ENCODE peak calls at places on chromosomes 6 and 20, in seven cellular contexts. N is body of pancreas, Q is AG04449, X is IMR-90, T is heart right ventricle, L is mucosa of descending colon, O is HCT116. Z is an unnamed sample.

GRCh38 chr6:1940381-1940780 is 305.0 kb downstream of the GMDS start:
- DNase-seq in N (no peak), Q (no peak), X (no peak), T (no peak), L (no peak), O (no peak), Z (no peak)

GRCh38 chr6:167849846-167850459 is 23.2 kb downstream of the AFDN start:
- DNase-seq in N (peak; percentile 68), Q (no peak), X (no peak), T (no peak), L (no peak), O (peak; percentile 66), Z (no peak)

GRCh38 chr6:166586424-166587156 is at the start of gene RAMACL:
- DNase-seq in N (peak; percentile 34), Q (no peak), X (no peak), T (no peak), L (no peak), O (peak; percentile 51), Z (no peak)

GRCh38 chr6:162846723-162847122 is 118.9 kb downstream of the PACRG start:
- DNase-seq in N (no peak), Q (no peak), X (no peak), T (no peak), L (no peak), O (no peak), Z (no peak)

GRCh38 chr6:26054659-26054936 is 32.6 kb upstream of the HFE start:
- DNase-seq in N (no peak), Q (no peak), X (no peak), T (no peak), L (no peak), O (no peak), Z (no peak)

GRCh38 chr6:70884074-70884983 is 72.5 kb downstream of the B3GAT2 start:
- DNase-seq in N (peak; percentile 62), Q (no peak), X (peak; percentile 33), T (peak; percentile 38), L (no peak), O (peak; percentile 32), Z (peak; percentile 1)

GRCh38 chr6:125312950-125313349 is 11.2 kb upstream of the HDDC2 start:
- DNase-seq in N (no peak), Q (no peak), X (no peak), T (no peak), L (no peak), O (no peak), Z (no peak)

GRCh38 chr6:109370336-109370735 is 11.9 kb downstream of the CD164 start:
- DNase-seq in N (no peak), Q (no peak), X (no peak), T (no peak), L (no peak), O (no peak), Z (no peak)

GRCh38 chr6:56852249-56852606 is 102.7 kb upstream of the BEND6 start:
- DNase-seq in N (no peak), Q (no peak), X (no peak), T (no peak), L (no peak), O (no peak), Z (no peak)

GRCh38 chr6:56851541-56852248 is 103.2 kb upstream of the BEND6 start:
- DNase-seq in N (peak; percentile 60), Q (no peak), X (peak; percentile 89), T (no peak), L (no peak), O (no peak), Z (peak; percentile 57)

GRCh38 chr6:56851104-56851503 is 103.8 kb upstream of the BEND6 start:
- DNase-seq in N (no peak), Q (no peak), X (peak; percentile 74), T (no peak), L (no peak), O (no peak), Z (no peak)

GRCh38 chr6:56849876-56850275 is 105.0 kb upstream of the BEND6 start:
- DNase-seq in N (no peak), Q (no peak), X (peak; percentile 81), T (no peak), L (no peak), O (no peak), Z (no peak)

DNA sequence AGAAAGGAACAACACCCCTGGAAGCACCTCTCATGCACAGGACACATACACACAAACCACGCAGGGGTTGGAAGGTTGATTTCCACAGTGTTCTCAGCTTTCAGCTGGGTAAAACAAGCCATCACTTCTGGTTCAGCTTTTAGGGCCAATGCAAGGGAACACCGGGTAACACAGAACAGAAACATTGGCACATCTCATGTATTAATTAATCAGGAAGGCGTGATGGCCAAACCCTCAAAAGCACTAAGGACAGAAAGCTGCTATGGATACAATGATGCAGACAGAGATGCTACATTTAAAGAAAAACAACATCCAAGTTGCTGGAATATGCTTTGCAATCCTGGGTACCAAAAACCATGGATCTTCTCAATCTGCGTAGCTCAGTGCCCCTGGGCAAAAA is 104.3 kb upstream of the BEND6 start:
- DNase-seq in N (no peak), Q (no peak), X (no peak), T (no peak), L (no peak), O (no peak), Z (no peak)
- H3K4me3 ChIP-seq in N (no peak overlapping the region), Q (peak overlapping the region; percentile 74), X (peak overlapping the region; percentile 64), T (peak overlapping the region; percentile 30), L (no peak overlapping the region), O (no peak overlapping the region), Z (peak overlapping the region; percentile 69)

GRCh38 chr6:35411066-35411465 is 41.1 kb upstream of the FANCE start:
- DNase-seq in N (no peak), Q (no peak), X (no peak), T (no peak), L (no peak), O (no peak), Z (no peak)

GRCh38 chr6:35406666-35407065 is 45.5 kb upstream of the FANCE start:
- DNase-seq in N (no peak), Q (no peak), X (no peak), T (no peak), L (no peak), O (no peak), Z (no peak)

GRCh38 chr6:35403544-35404442 is 48.3 kb upstream of the FANCE start:
- DNase-seq in N (no peak), Q (no peak), X (no peak), T (no peak), L (no peak), O (no peak), Z (no peak)

GRCh38 chr6:35409245-35409644 is 42.9 kb upstream of the FANCE start:
- DNase-seq in N (no peak), Q (no peak), X (no peak), T (no peak), L (no peak), O (no peak), Z (no peak)

DNA sequence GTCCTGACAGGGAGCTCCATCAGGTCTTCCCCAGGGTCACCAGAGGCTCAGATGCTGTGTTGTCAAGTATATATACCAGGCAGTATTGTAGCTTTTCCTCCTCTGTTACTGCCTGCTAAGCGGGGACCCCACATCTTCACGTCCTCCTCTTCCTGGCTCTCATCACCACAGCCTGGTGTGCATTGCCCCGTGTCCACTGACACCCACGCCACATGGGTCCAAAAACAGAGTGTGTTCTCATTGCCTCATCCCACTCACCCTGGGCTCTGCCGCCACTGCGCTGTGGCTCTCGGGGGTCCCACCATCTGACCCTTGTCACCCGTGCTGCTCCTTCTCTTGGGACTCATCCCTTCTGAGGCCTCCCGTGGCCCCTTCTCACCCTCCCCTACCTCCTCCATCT is 45.1 kb upstream of the FANCE start:
- DNase-seq in N (no peak), Q (no peak), X (no peak), T (no peak), L (no peak), O (no peak), Z (no peak)
- TF ChIP-seq CTCF in N (no peak), Q (no peak), X (no peak), T (no peak), L (no peak), O (no peak), Z (no peak)

GRCh38 chr6:133205304-133205703 is 35.9 kb upstream of the EYA4 start:
- DNase-seq in N (no peak), Q (no peak), X (no peak), T (no peak), L (no peak), O (no peak), Z (no peak)
- H3K4me3 ChIP-seq in N (no peak overlapping the region), Q (no peak overlapping the region), X (no peak overlapping the region), T (no peak overlapping the region), L (no peak overlapping the region), O (no peak overlapping the region), Z (no peak overlapping the region)

DNA sequence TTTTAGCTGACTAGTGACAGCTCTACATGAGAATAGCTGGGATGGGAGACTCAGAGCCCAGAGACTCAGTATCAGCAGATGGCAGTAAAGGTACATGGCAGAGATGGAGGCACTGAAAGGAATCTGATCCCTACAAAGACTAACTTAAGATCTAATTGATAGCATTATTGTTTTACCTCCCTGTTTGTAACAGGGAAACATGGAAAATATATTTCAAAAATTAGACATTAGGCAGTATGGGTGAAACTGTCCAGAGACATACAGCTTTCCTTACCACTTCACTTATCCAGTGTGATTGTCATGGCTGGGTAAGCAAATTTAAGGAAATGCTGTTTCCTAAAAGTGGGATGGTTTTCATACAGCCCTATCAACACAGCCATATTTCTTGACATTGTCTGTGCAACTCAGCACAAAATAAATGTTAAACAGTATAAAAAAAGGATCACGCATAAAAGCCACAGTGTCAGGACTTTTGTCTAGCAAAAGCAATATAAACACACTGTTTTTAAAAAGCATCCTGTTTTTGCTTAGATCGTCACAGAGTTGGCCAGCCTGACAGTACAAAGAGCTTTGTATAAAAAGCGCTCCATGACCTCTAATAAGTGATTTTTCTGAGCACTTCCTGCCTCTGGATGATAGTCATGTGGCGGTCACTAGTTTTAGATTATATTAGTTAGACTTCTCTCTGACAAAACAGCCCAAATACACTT is 376.9 kb downstream of the PHF3 start:
- DNase-seq in N (no peak), Q (no peak), X (peak; percentile 78), T (no peak), L (no peak), O (no peak), Z (peak; percentile 55)
- TF ChIP-seq CTCF in N (peak; percentile 17), Q (peak; percentile 25), X (peak; percentile 91), T (no peak), L (peak; percentile 20), O (peak; percentile 30), Z (peak; percentile 99)

DNA sequence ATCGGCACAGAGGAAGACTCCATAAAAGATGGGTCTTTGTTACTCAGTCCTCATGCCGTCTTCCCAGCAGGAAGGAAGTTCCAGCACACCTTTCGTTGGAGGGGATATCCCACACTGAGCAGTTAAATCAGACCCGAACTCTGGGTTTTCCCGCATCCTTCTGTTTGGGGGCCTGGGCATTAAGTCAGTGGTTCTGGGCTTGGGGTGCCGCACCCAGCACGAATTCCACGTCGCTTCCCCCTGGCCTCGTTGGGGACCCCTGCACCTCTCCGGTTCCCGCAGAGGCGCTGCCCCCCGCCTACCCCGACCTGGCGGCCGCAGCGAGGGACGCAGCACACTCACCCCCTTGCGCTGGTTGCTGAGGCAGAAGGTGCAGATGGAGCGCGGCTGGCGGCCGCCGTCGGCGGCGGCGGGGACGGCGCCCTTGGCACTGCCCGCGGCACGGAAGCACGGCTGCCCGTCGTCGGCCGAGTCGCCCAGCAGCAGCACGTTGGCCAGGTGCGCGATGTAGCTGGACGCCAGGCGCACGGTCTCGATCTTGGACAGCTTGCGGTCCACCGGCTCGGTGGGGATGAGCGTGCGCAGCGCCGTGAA is 641 bp downstream of the TCF15 start:
- DNase-seq in N (no peak), Q (no peak), X (no peak), T (no peak), L (no peak), O (no peak), Z (no peak)
- H3K4me3 ChIP-seq in N (no peak overlapping the region), Q (no peak overlapping the region), X (no peak overlapping the region), T (peak overlapping the region; percentile 61), L (no peak overlapping the region), O (no peak overlapping the region), Z (no peak overlapping the region)